ENCODE peak calls at places on chromosomes 13 and 19, in four cellular contexts. One of them, this sample, is unnamed. For H3K36me3, the result is how much of the 10 kb centered on the place peaks cover.

GRCh38 chr13:98384739-98385138 is 192.2 kb downstream of the STK24 start:
- DNase-seq in Caco-2: no peak
- DNase-seq in right atrium auricular region: no peak
- DNase-seq in CD8-positive, alpha-beta T cell: no peak
- DNase-seq in this sample: no peak

GRCh38 chr19:3025516-3025890 is 3.6 kb downstream of the TLE2 start:
- DNase-seq in CD8-positive, alpha-beta T cell: no peak
- DNase-seq in Caco-2: no peak
- DNase-seq in right atrium auricular region: no peak
- DNase-seq in this sample: no peak

GRCh38 chr13:75442736-75443234 is 39.2 kb downstream of the TBC1D4 start:
- DNase-seq in right atrium auricular region: no peak
- DNase-seq in CD8-positive, alpha-beta T cell: no peak
- DNase-seq in Caco-2: no peak
- DNase-seq in this sample: no peak

GRCh38 chr19:42553292-42554045 is 25.2 kb upstream of the CEACAM1 start:
- DNase-seq in Caco-2: no peak
- DNase-seq in CD8-positive, alpha-beta T cell: no peak
- DNase-seq in right atrium auricular region: peak
- DNase-seq in this sample: no peak

GRCh38 chr13:104140557-104140956 is 1074.3 kb upstream of the SLC10A2 start:
- DNase-seq in Caco-2: no peak
- DNase-seq in CD8-positive, alpha-beta T cell: no peak
- DNase-seq in right atrium auricular region: no peak
- DNase-seq in this sample: no peak

GRCh38 chr13:102225892-102226291 is 176.0 kb downstream of the FGF14 start:
- DNase-seq in CD8-positive, alpha-beta T cell: no peak
- DNase-seq in Caco-2: no peak
- DNase-seq in right atrium auricular region: no peak
- DNase-seq in this sample: no peak

GRCh38 chr19:49977111-49977510 is 16.1 kb upstream of the SIGLEC11 start:
- DNase-seq in right atrium auricular region: no peak
- DNase-seq in Caco-2: no peak
- DNase-seq in CD8-positive, alpha-beta T cell: no peak
- DNase-seq in this sample: peak

GRCh38 chr13:76522083-76522755 is 364.0 kb downstream of the KCTD12 start:
- DNase-seq in Caco-2: peak
- DNase-seq in right atrium auricular region: no peak
- DNase-seq in CD8-positive, alpha-beta T cell: no peak
- DNase-seq in this sample: no peak

GRCh38 chr13:44359983-44360375 is 13.6 kb upstream of the SERP2 start:
- DNase-seq in right atrium auricular region: no peak
- DNase-seq in CD8-positive, alpha-beta T cell: no peak
- DNase-seq in Caco-2: no peak
- DNase-seq in this sample: no peak

GRCh38 chr13:50910483-50910805 is 853 bp downstream of the RNASEH2B start:
- DNase-seq in right atrium auricular region: no peak
- DNase-seq in Caco-2: peak
- DNase-seq in CD8-positive, alpha-beta T cell: no peak
- DNase-seq in this sample: no peak

GRCh38 chr13:70375718-70376117 is 267.5 kb upstream of the KLHL1 start:
- DNase-seq in CD8-positive, alpha-beta T cell: no peak
- DNase-seq in right atrium auricular region: no peak
- DNase-seq in Caco-2: no peak
- DNase-seq in this sample: no peak

GRCh38 chr19:531009-531752 is 379 bp upstream of the CDC34 start:
- DNase-seq in Caco-2: peak
- DNase-seq in right atrium auricular region: peak
- DNase-seq in CD8-positive, alpha-beta T cell: peak
- DNase-seq in this sample: peak

DNA sequence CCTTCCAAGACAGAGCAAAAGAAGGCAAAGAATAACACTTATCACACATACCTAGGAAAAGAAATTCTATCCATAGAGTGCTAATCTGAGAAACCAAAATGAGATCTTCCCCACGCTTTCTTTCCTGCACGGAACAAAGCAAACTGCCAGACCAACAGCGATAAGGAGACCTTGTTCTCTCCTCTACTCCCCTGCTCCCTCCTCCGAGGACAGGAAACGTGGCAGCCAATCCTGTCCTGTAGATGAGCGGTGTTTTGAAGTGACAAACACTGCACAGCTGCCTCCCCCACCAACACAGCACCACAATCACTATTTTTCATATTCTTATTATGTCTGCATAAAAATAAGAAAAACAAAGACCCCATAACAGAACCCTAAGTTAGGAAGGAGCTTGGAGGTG is 113.9 kb upstream of the IRS2 start:
- DNase-seq in right atrium auricular region: no peak
- DNase-seq in CD8-positive, alpha-beta T cell: no peak
- DNase-seq in Caco-2: no peak
- DNase-seq in this sample: no peak
- H3K4me3 ChIP-seq in right atrium auricular region: no peak
- H3K4me3 ChIP-seq in CD8-positive, alpha-beta T cell: no peak
- H3K4me3 ChIP-seq in Caco-2: no peak
- H3K4me3 ChIP-seq in this sample: no peak

GRCh38 chr19:8457802-8458201 is 13.0 kb downstream of the HNRNPM start:
- DNase-seq in Caco-2: no peak
- DNase-seq in CD8-positive, alpha-beta T cell: no peak
- DNase-seq in right atrium auricular region: no peak
- DNase-seq in this sample: no peak
- H3K36me3 ChIP-seq in Caco-2: under half
- H3K36me3 ChIP-seq in CD8-positive, alpha-beta T cell: under half
- H3K36me3 ChIP-seq in right atrium auricular region: under half
- H3K36me3 ChIP-seq in this sample: under half

GRCh38 chr19:15468675-15469512 is 4.5 kb upstream of the RASAL3 start:
- DNase-seq in right atrium auricular region: no peak
- DNase-seq in Caco-2: peak
- DNase-seq in CD8-positive, alpha-beta T cell: no peak
- DNase-seq in this sample: no peak
- H3K4me3 ChIP-seq in right atrium auricular region: no peak
- H3K4me3 ChIP-seq in Caco-2: no peak
- H3K4me3 ChIP-seq in CD8-positive, alpha-beta T cell: no peak
- H3K4me3 ChIP-seq in this sample: peak

GRCh38 chr19:38105574-38105973 is 118.4 kb downstream of the DPF1 start:
- DNase-seq in right atrium auricular region: no peak
- DNase-seq in Caco-2: no peak
- DNase-seq in CD8-positive, alpha-beta T cell: no peak
- DNase-seq in this sample: no peak
- H3K36me3 ChIP-seq in right atrium auricular region: under half
- H3K36me3 ChIP-seq in Caco-2: under half
- H3K36me3 ChIP-seq in CD8-positive, alpha-beta T cell: under half
- H3K36me3 ChIP-seq in this sample: half or more

GRCh38 chr19:30065680-30066606 is 123.9 kb downstream of the URI1 start:
- DNase-seq in CD8-positive, alpha-beta T cell: no peak
- DNase-seq in right atrium auricular region: no peak
- DNase-seq in Caco-2: no peak
- DNase-seq in this sample: peak
- H3K4me3 ChIP-seq in CD8-positive, alpha-beta T cell: no peak
- H3K4me3 ChIP-seq in right atrium auricular region: no peak
- H3K4me3 ChIP-seq in Caco-2: no peak
- H3K4me3 ChIP-seq in this sample: no peak

GRCh38 chr19:40592170-40592569 is 9.0 kb upstream of the LTBP4 start:
- DNase-seq in CD8-positive, alpha-beta T cell: no peak
- DNase-seq in right atrium auricular region: no peak
- DNase-seq in Caco-2: no peak
- DNase-seq in this sample: no peak

GRCh38 chr19:40588926-40589569 is 12.1 kb upstream of the LTBP4 start:
- DNase-seq in right atrium auricular region: no peak
- DNase-seq in CD8-positive, alpha-beta T cell: no peak
- DNase-seq in Caco-2: no peak
- DNase-seq in this sample: no peak

GRCh38 chr19:40589723-40590429 is 11.3 kb upstream of the LTBP4 start:
- DNase-seq in Caco-2: no peak
- DNase-seq in right atrium auricular region: no peak
- DNase-seq in CD8-positive, alpha-beta T cell: no peak
- DNase-seq in this sample: no peak

GRCh38 chr19:40588110-40588854 is 11.6 kb downstream of the SHKBP1 start:
- DNase-seq in Caco-2: no peak
- DNase-seq in CD8-positive, alpha-beta T cell: no peak
- DNase-seq in right atrium auricular region: no peak
- DNase-seq in this sample: no peak

GRCh38 chr19:40590464-40591265 is 10.5 kb upstream of the LTBP4 start:
- DNase-seq in CD8-positive, alpha-beta T cell: no peak
- DNase-seq in Caco-2: no peak
- DNase-seq in right atrium auricular region: no peak
- DNase-seq in this sample: no peak
- H3K36me3 ChIP-seq in CD8-positive, alpha-beta T cell: under half
- H3K36me3 ChIP-seq in Caco-2: under half
- H3K36me3 ChIP-seq in right atrium auricular region: under half
- H3K36me3 ChIP-seq in this sample: under half

GRCh38 chr13:20127563-20128458 is 33.0 kb downstream of the GJA3 start:
- DNase-seq in Caco-2: peak
- DNase-seq in right atrium auricular region: peak
- DNase-seq in CD8-positive, alpha-beta T cell: no peak
- DNase-seq in this sample: peak

GRCh38 chr13:20129076-20129475 is 31.8 kb downstream of the GJA3 start:
- DNase-seq in CD8-positive, alpha-beta T cell: no peak
- DNase-seq in right atrium auricular region: no peak
- DNase-seq in Caco-2: no peak
- DNase-seq in this sample: no peak

GRCh38 chr13:20127263-20127562 is 33.6 kb downstream of the GJA3 start:
- DNase-seq in right atrium auricular region: no peak
- DNase-seq in Caco-2: no peak
- DNase-seq in CD8-positive, alpha-beta T cell: no peak
- DNase-seq in this sample: no peak

GRCh38 chr13:20130012-20130411 is 30.8 kb downstream of the GJA3 start:
- DNase-seq in right atrium auricular region: no peak
- DNase-seq in CD8-positive, alpha-beta T cell: no peak
- DNase-seq in Caco-2: no peak
- DNase-seq in this sample: no peak

DNA sequence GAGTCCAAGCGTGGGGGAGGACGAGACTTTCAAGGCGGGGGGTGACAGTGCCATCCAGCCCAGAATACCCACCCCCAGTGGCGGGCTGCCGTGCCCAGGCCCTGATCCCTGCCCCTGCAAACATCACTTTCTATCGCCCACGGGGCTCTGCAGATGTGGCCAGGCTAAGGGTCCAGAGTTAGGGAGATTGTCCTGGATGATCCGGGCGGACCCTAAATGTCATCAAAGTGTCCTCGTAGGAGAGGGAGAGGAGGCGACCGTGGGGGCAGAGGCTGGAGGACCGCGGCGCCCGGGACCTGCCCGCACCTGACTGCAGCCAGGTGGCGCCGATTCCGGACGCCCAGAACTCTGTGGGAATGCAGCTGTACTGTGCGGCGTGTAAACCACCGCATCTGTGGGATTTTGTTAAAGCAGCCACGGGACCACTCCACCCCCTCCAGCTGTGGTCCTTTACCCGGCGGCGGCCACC is 32.4 kb downstream of the GJA3 start:
- DNase-seq in CD8-positive, alpha-beta T cell: no peak
- DNase-seq in right atrium auricular region: no peak
- DNase-seq in Caco-2: peak
- DNase-seq in this sample: no peak
- H3K4me3 ChIP-seq in CD8-positive, alpha-beta T cell: peak
- H3K4me3 ChIP-seq in right atrium auricular region: peak
- H3K4me3 ChIP-seq in Caco-2: peak
- H3K4me3 ChIP-seq in this sample: peak

GRCh38 chr19:14391156-14391821 is 10.0 kb downstream of the ADGRE5 start:
- DNase-seq in CD8-positive, alpha-beta T cell: no peak
- DNase-seq in Caco-2: no peak
- DNase-seq in right atrium auricular region: no peak
- DNase-seq in this sample: no peak

GRCh38 chr19:14394167-14394566 is 12.9 kb downstream of the ADGRE5 start:
- DNase-seq in CD8-positive, alpha-beta T cell: no peak
- DNase-seq in right atrium auricular region: no peak
- DNase-seq in Caco-2: no peak
- DNase-seq in this sample: no peak

GRCh38 chr19:14395710-14396338 is 14.6 kb downstream of the ADGRE5 start:
- DNase-seq in right atrium auricular region: no peak
- DNase-seq in Caco-2: no peak
- DNase-seq in CD8-positive, alpha-beta T cell: no peak
- DNase-seq in this sample: no peak

GRCh38 chr19:14390548-14390947 is 9.3 kb downstream of the ADGRE5 start:
- DNase-seq in right atrium auricular region: no peak
- DNase-seq in CD8-positive, alpha-beta T cell: no peak
- DNase-seq in Caco-2: no peak
- DNase-seq in this sample: no peak

DNA sequence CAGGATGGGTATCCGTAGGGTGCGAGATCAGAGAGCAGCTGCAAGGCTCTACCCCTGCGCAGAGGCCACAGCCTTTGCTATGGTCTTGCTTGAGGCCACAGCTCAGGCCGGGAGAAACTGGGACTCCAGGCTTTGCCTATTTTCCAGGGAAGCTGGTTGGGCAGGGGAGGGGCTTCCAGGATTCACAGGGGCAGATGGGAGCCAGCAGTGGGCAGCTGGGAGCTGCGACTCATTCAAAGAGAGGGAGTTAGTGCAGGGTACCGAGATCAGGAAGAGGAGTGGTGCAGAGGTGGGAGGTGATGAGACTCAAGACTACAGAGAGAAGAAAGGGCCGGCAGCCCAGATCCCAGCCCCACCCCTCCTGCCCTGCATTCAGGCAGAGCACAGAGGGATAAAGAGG is 12.1 kb downstream of the ADGRE5 start:
- DNase-seq in CD8-positive, alpha-beta T cell: no peak
- DNase-seq in Caco-2: no peak
- DNase-seq in right atrium auricular region: no peak
- DNase-seq in this sample: no peak
- H3K36me3 ChIP-seq in CD8-positive, alpha-beta T cell: half or more
- H3K36me3 ChIP-seq in Caco-2: under half
- H3K36me3 ChIP-seq in right atrium auricular region: under half
- H3K36me3 ChIP-seq in this sample: half or more

GRCh38 chr19:4345656-4346383 is 2.5 kb downstream of the MPND start:
- DNase-seq in right atrium auricular region: no peak
- DNase-seq in CD8-positive, alpha-beta T cell: no peak
- DNase-seq in Caco-2: no peak
- DNase-seq in this sample: no peak

GRCh38 chr19:4343845-4344713 is 717 bp downstream of the MPND start:
- DNase-seq in right atrium auricular region: no peak
- DNase-seq in CD8-positive, alpha-beta T cell: no peak
- DNase-seq in Caco-2: no peak
- DNase-seq in this sample: no peak

GRCh38 chr19:4342421-4343055 is 824 bp upstream of the MPND start:
- DNase-seq in right atrium auricular region: peak
- DNase-seq in Caco-2: peak
- DNase-seq in CD8-positive, alpha-beta T cell: peak
- DNase-seq in this sample: peak

GRCh38 chr19:4347521-4347920 is 4.2 kb downstream of the MPND start:
- DNase-seq in right atrium auricular region: no peak
- DNase-seq in Caco-2: no peak
- DNase-seq in CD8-positive, alpha-beta T cell: no peak
- DNase-seq in this sample: no peak

GRCh38 chr19:4343056-4343844 is at the start of gene MPND:
- DNase-seq in Caco-2: peak
- DNase-seq in CD8-positive, alpha-beta T cell: peak
- DNase-seq in right atrium auricular region: peak
- DNase-seq in this sample: peak
- H3K4me3 ChIP-seq in Caco-2: peak
- H3K4me3 ChIP-seq in CD8-positive, alpha-beta T cell: peak
- H3K4me3 ChIP-seq in right atrium auricular region: peak
- H3K4me3 ChIP-seq in this sample: peak